ENCODE peak calls at places on chromosomes 12 and 14, in five cellular contexts. One of them, this sample, is unnamed.

GRCh38 chr12:68157295-68157871 is 2.2 kb downstream of the IFNG start:
- DNase-seq in GM23338: no peak
- DNase-seq in transverse colon: no peak
- DNase-seq in HCT116: no peak
- DNase-seq in stomach: no peak
- DNase-seq in this sample: no peak

GRCh38 chr12:68972570-68972969 is 39.6 kb upstream of the CPM start:
- DNase-seq in GM23338: no peak
- DNase-seq in transverse colon: no peak
- DNase-seq in HCT116: no peak
- DNase-seq in stomach: no peak
- DNase-seq in this sample: no peak

GRCh38 chr12:16150290-16150689 is 127.2 kb downstream of the SLC15A5 start:
- DNase-seq in GM23338: no peak
- DNase-seq in transverse colon: no peak
- DNase-seq in HCT116: no peak
- DNase-seq in stomach: no peak
- DNase-seq in this sample: no peak

GRCh38 chr14:105065280-105066228 is at the start of gene GPR132:
- DNase-seq in GM23338: no peak
- DNase-seq in transverse colon: peak; percentile 76
- DNase-seq in HCT116: no peak
- DNase-seq in stomach: peak; percentile 63
- DNase-seq in this sample: no peak

GRCh38 chr14:26841920-26842741 is 244.3 kb upstream of the NOVA1 start:
- DNase-seq in GM23338: no peak
- DNase-seq in transverse colon: peak; percentile 14
- DNase-seq in HCT116: no peak
- DNase-seq in stomach: peak; percentile 26
- DNase-seq in this sample: no peak

GRCh38 chr14:94113073-94113472 is 2.5 kb downstream of the IFI27 start:
- DNase-seq in GM23338: no peak
- DNase-seq in transverse colon: no peak
- DNase-seq in HCT116: no peak
- DNase-seq in stomach: peak; percentile 14
- DNase-seq in this sample: no peak

GRCh38 chr12:7951671-7952070 is 15.7 kb upstream of the SLC2A3 start:
- DNase-seq in GM23338: no peak
- DNase-seq in transverse colon: no peak
- DNase-seq in HCT116: no peak
- DNase-seq in stomach: no peak
- DNase-seq in this sample: no peak

GRCh38 chr14:78764645-78765044 is 594.5 kb downstream of the NRXN3 start:
- DNase-seq in GM23338: no peak
- DNase-seq in transverse colon: no peak
- DNase-seq in HCT116: no peak
- DNase-seq in stomach: no peak
- DNase-seq in this sample: no peak

GRCh38 chr12:118548887-118549286 is 172.5 kb downstream of the SUDS3 start:
- DNase-seq in GM23338: no peak
- DNase-seq in transverse colon: no peak
- DNase-seq in HCT116: no peak
- DNase-seq in stomach: no peak
- DNase-seq in this sample: peak; percentile 31

GRCh38 chr12:52171950-52172512 is 19.8 kb downstream of the KRT80 start:
- DNase-seq in GM23338: peak; percentile 73
- DNase-seq in transverse colon: peak; percentile 58
- DNase-seq in HCT116: no peak
- DNase-seq in stomach: peak; percentile 61
- DNase-seq in this sample: no peak

GRCh38 chr12:92561543-92561899 is 141.3 kb upstream of the PLEKHG7 start:
- DNase-seq in GM23338: no peak
- DNase-seq in transverse colon: peak; percentile 35
- DNase-seq in HCT116: no peak
- DNase-seq in stomach: peak; percentile 73
- DNase-seq in this sample: no peak

GRCh38 chr12:56120158-56120846 is 2.2 kb downstream of the ZC3H10 start:
- DNase-seq in GM23338: no peak
- DNase-seq in transverse colon: no peak
- DNase-seq in HCT116: no peak
- DNase-seq in stomach: no peak
- DNase-seq in this sample: no peak

GRCh38 chr14:61925732-61926445 is 163.7 kb downstream of the SNAPC1 start:
- DNase-seq in GM23338: no peak
- DNase-seq in transverse colon: no peak
- DNase-seq in HCT116: no peak
- DNase-seq in stomach: no peak
- DNase-seq in this sample: no peak

GRCh38 chr14:81275995-81276698 is 55.4 kb upstream of the GTF2A1 start:
- DNase-seq in GM23338: no peak
- DNase-seq in transverse colon: no peak
- DNase-seq in HCT116: no peak
- DNase-seq in stomach: no peak
- DNase-seq in this sample: peak; percentile 31

GRCh38 chr12:562634-563033 is 100.6 kb downstream of the NINJ2 start:
- DNase-seq in GM23338: no peak
- DNase-seq in transverse colon: no peak
- DNase-seq in HCT116: no peak
- DNase-seq in stomach: no peak
- DNase-seq in this sample: no peak

GRCh38 chr14:60206837-60207533 is 41.8 kb upstream of the DHRS7 start:
- DNase-seq in GM23338: no peak
- DNase-seq in transverse colon: no peak
- DNase-seq in HCT116: no peak
- DNase-seq in stomach: no peak
- DNase-seq in this sample: no peak

GRCh38 chr14:86402547-86402946 is 872.6 kb downstream of the FLRT2 start:
- DNase-seq in GM23338: no peak
- DNase-seq in transverse colon: no peak
- DNase-seq in HCT116: no peak
- DNase-seq in stomach: no peak
- DNase-seq in this sample: no peak

GRCh38 chr12:55188974-55189556 is 31.8 kb upstream of the OR10A7 start:
- DNase-seq in GM23338: peak; percentile 82
- DNase-seq in transverse colon: peak; percentile 12
- DNase-seq in HCT116: peak; percentile 69
- DNase-seq in stomach: no peak
- DNase-seq in this sample: no peak

GRCh38 chr14:90426663-90427062 is 29.8 kb downstream of the CALM1 start:
- DNase-seq in GM23338: no peak
- DNase-seq in transverse colon: peak; percentile 47
- DNase-seq in HCT116: no peak
- DNase-seq in stomach: peak; percentile 52
- DNase-seq in this sample: no peak

GRCh38 chr12:43957732-43958131 is 121.9 kb downstream of the TMEM117 start:
- DNase-seq in GM23338: peak; percentile 72
- DNase-seq in transverse colon: no peak
- DNase-seq in HCT116: peak; percentile 37
- DNase-seq in stomach: no peak
- DNase-seq in this sample: no peak

GRCh38 chr12:89525002-89525823 is 617 bp upstream of the GALNT4 start:
- DNase-seq in GM23338: peak; percentile 79
- DNase-seq in transverse colon: peak; percentile 75
- DNase-seq in HCT116: no peak
- DNase-seq in stomach: peak; percentile 52
- DNase-seq in this sample: no peak

GRCh38 chr14:98886982-98887381 is 385.0 kb downstream of the BCL11B start:
- DNase-seq in GM23338: no peak
- DNase-seq in transverse colon: no peak
- DNase-seq in HCT116: no peak
- DNase-seq in stomach: no peak
- DNase-seq in this sample: no peak

GRCh38 chr14:36655571-36655962 is 6.1 kb upstream of the PAX9 start:
- DNase-seq in GM23338: peak; percentile 66
- DNase-seq in transverse colon: no peak
- DNase-seq in HCT116: no peak
- DNase-seq in stomach: no peak
- DNase-seq in this sample: no peak

GRCh38 chr14:101473045-101473729 is 88.1 kb upstream of the DIO3 start:
- DNase-seq in GM23338: no peak
- DNase-seq in transverse colon: no peak
- DNase-seq in HCT116: no peak
- DNase-seq in stomach: peak; percentile 22
- DNase-seq in this sample: no peak

GRCh38 chr14:60102389-60102788 is 10.7 kb downstream of the PCNX4 start:
- DNase-seq in GM23338: no peak
- DNase-seq in transverse colon: no peak
- DNase-seq in HCT116: no peak
- DNase-seq in stomach: no peak
- DNase-seq in this sample: no peak

GRCh38 chr14:100306506-100307214 is 416 bp upstream of the SLC25A29 start:
- DNase-seq in GM23338: peak; percentile 97
- DNase-seq in transverse colon: peak; percentile 89
- DNase-seq in HCT116: peak; percentile 54
- DNase-seq in stomach: peak; percentile 90
- DNase-seq in this sample: peak; percentile 95

GRCh38 chr12:18718462-18718861 is 19.4 kb downstream of the PLCZ1 start:
- DNase-seq in GM23338: no peak
- DNase-seq in transverse colon: no peak
- DNase-seq in HCT116: no peak
- DNase-seq in stomach: no peak
- DNase-seq in this sample: no peak

GRCh38 chr12:93733928-93734327 is 56.8 kb downstream of the CRADD start:
- DNase-seq in GM23338: no peak
- DNase-seq in transverse colon: no peak
- DNase-seq in HCT116: no peak
- DNase-seq in stomach: no peak
- DNase-seq in this sample: no peak

GRCh38 chr14:77904218-77904617 is 104.3 kb downstream of the ADCK1 start:
- DNase-seq in GM23338: no peak
- DNase-seq in transverse colon: no peak
- DNase-seq in HCT116: no peak
- DNase-seq in stomach: no peak
- DNase-seq in this sample: no peak

GRCh38 chr12:7642876-7643309 is 22.8 kb downstream of the APOBEC1 start:
- DNase-seq in GM23338: peak; percentile 72
- DNase-seq in transverse colon: no peak
- DNase-seq in HCT116: peak; percentile 22
- DNase-seq in stomach: no peak
- DNase-seq in this sample: no peak

GRCh38 chr12:124872068-124872719 is 8.5 kb upstream of the SCARB1 start:
- DNase-seq in GM23338: no peak
- DNase-seq in transverse colon: no peak
- DNase-seq in HCT116: no peak
- DNase-seq in stomach: no peak
- DNase-seq in this sample: no peak

GRCh38 chr12:79690606-79691298 is at the start of gene PAWR:
- DNase-seq in GM23338: peak; percentile 93
- DNase-seq in transverse colon: peak; percentile 86
- DNase-seq in HCT116: peak; percentile 70
- DNase-seq in stomach: peak; percentile 83
- DNase-seq in this sample: no peak

GRCh38 chr12:14784471-14784870 is 18.8 kb downstream of the WBP11 start:
- DNase-seq in GM23338: no peak
- DNase-seq in transverse colon: no peak
- DNase-seq in HCT116: no peak
- DNase-seq in stomach: no peak
- DNase-seq in this sample: no peak
- TF ChIP-seq POLR2AphosphoS5 in GM23338: no peak
- TF ChIP-seq POLR2AphosphoS5 in transverse colon: no peak
- TF ChIP-seq POLR2AphosphoS5 in HCT116: no peak
- TF ChIP-seq POLR2AphosphoS5 in stomach: no peak
- TF ChIP-seq POLR2AphosphoS5 in this sample: no peak

DNA sequence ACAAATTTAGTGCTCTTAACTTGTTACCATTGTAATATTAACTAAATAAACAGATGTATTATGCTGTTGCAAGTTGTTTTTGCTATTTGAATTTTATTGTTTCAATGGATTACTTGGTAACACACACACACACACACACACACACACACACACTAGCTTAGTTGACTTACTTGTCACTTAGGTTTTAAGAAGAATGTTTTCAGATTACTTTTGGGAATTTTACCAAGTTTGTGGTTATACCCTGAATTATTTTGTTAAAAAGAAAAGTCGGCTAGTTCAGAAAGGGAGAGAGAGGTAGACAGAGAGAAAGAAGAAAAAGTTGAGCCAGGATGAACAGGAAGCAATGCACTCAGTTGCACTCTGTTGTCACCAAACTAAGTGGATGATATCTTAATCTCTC is 5.3 kb downstream of the SSTR1 start:
- DNase-seq in GM23338: no peak
- DNase-seq in transverse colon: no peak
- DNase-seq in HCT116: no peak
- DNase-seq in stomach: no peak
- DNase-seq in this sample: no peak
- H3K4me1 ChIP-seq in GM23338: peaks cover 45% of the 10 kb centered on the region
- H3K4me1 ChIP-seq in transverse colon: peaks cover 20% of the 10 kb centered on the region
- H3K4me1 ChIP-seq in HCT116: no peaks in the 10 kb centered on the region
- H3K4me1 ChIP-seq in stomach: peaks cover 7% of the 10 kb centered on the region
- H3K4me1 ChIP-seq in this sample: peaks cover 37% of the 10 kb centered on the region

DNA sequence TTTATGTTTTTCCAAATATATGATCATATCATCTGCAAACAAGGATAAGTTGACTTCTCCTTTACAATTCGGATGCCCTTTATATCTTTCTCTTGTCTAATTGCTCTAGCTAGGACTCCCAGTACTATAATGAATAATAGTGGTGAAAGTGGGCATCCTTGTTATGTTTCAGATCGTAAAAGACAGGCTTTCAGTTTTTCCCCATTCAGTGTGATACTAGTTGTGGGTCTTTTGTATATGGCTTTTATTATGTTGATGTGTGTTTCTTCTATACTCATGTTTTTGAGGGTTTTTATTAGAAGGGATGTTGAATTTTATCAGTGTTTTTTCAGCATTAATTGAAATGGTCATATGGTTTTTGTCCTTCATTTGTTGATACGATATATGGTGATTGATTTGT is 97.3 kb downstream of the FUT8 start:
- DNase-seq in GM23338: no peak
- DNase-seq in transverse colon: no peak
- DNase-seq in HCT116: no peak
- DNase-seq in stomach: no peak
- DNase-seq in this sample: no peak
- TF ChIP-seq POLR2AphosphoS5 in GM23338: no peak
- TF ChIP-seq POLR2AphosphoS5 in transverse colon: no peak
- TF ChIP-seq POLR2AphosphoS5 in HCT116: no peak
- TF ChIP-seq POLR2AphosphoS5 in stomach: no peak
- TF ChIP-seq POLR2AphosphoS5 in this sample: no peak

DNA sequence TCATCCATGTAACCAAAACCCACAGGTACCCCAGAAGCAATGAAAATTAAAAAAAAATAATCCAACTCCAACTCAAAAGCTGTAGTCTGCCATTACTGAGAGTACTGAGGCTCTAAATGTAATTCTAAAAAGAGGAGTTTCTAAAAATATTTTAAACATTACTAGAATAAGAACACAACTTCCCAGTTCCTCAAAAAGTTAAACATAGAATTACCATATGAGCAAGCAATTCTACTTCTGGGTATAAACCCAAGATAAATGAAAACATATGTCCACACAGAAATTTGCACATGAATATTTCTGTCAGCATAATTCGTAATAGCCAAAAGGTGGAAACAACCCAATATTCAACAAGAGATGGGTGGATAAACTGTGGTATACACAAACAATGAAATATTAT is 14.9 kb upstream of the NR2C1 start:
- DNase-seq in GM23338: no peak
- DNase-seq in transverse colon: no peak
- DNase-seq in HCT116: no peak
- DNase-seq in stomach: no peak
- DNase-seq in this sample: no peak
- H3K4me1 ChIP-seq in GM23338: no peaks in the 10 kb centered on the region
- H3K4me1 ChIP-seq in transverse colon: peaks cover 24% of the 10 kb centered on the region
- H3K4me1 ChIP-seq in HCT116: no peaks in the 10 kb centered on the region
- H3K4me1 ChIP-seq in stomach: peaks cover 6% of the 10 kb centered on the region
- H3K4me1 ChIP-seq in this sample: peaks cover 16% of the 10 kb centered on the region

This sample was measured in esophagus muscularis mucosa.